ENCODE peak calls at places on chromosomes 13 and 19, in five cellular contexts. One of them, this sample, is unnamed. For H3K4me1, the result is how much of the 10 kb centered on the place peaks cover.

GRCh38 chr19:41225238-41226052 is 6.4 kb downstream of the AXL start:
- DNase-seq in GM23338: peak
- DNase-seq in K562: no peak
- DNase-seq in psoas muscle: peak
- DNase-seq in heart right ventricle: peak
- DNase-seq in this sample: no peak

GRCh38 chr13:73337511-73337910 is 278.7 kb downstream of the KLF5 start:
- DNase-seq in GM23338: no peak
- DNase-seq in K562: no peak
- DNase-seq in psoas muscle: no peak
- DNase-seq in heart right ventricle: no peak
- DNase-seq in this sample: no peak

GRCh38 chr13:97194473-97194872 is 27.7 kb upstream of the MBNL2 start:
- DNase-seq in GM23338: peak
- DNase-seq in K562: no peak
- DNase-seq in psoas muscle: no peak
- DNase-seq in heart right ventricle: no peak
- DNase-seq in this sample: no peak

GRCh38 chr13:24922390-24923304 is 158.7 kb downstream of the RNF17 start:
- DNase-seq in GM23338: peak
- DNase-seq in K562: peak
- DNase-seq in psoas muscle: peak
- DNase-seq in heart right ventricle: peak
- DNase-seq in this sample: peak

GRCh38 chr19:28744014-28744413 is 468.9 kb downstream of the UQCRFS1 start:
- DNase-seq in GM23338: no peak
- DNase-seq in K562: no peak
- DNase-seq in psoas muscle: no peak
- DNase-seq in heart right ventricle: no peak
- DNase-seq in this sample: no peak

GRCh38 chr13:72151241-72151640 is 284.2 kb upstream of the DACH1 start:
- DNase-seq in GM23338: no peak
- DNase-seq in K562: no peak
- DNase-seq in psoas muscle: no peak
- DNase-seq in heart right ventricle: no peak
- DNase-seq in this sample: no peak

GRCh38 chr13:51643114-51643881 is 59.0 kb downstream of the WDFY2 start:
- DNase-seq in GM23338: peak
- DNase-seq in K562: no peak
- DNase-seq in psoas muscle: no peak
- DNase-seq in heart right ventricle: no peak
- DNase-seq in this sample: no peak

GRCh38 chr19:10817291-10818038 is 18.5 kb downstream of the TMED1 start:
- DNase-seq in GM23338: peak
- DNase-seq in K562: no peak
- DNase-seq in psoas muscle: peak
- DNase-seq in heart right ventricle: peak
- DNase-seq in this sample: peak

GRCh38 chr13:40153516-40153915 is 498.1 kb downstream of the COG6 start:
- DNase-seq in GM23338: no peak
- DNase-seq in K562: no peak
- DNase-seq in psoas muscle: no peak
- DNase-seq in heart right ventricle: no peak
- DNase-seq in this sample: no peak

GRCh38 chr13:110559429-110559943 is 2.0 kb downstream of the RAB20 start:
- DNase-seq in GM23338: no peak
- DNase-seq in K562: no peak
- DNase-seq in psoas muscle: no peak
- DNase-seq in heart right ventricle: peak
- DNase-seq in this sample: peak

GRCh38 chr13:74288361-74288911 is 154.2 kb upstream of the KLF12 start:
- DNase-seq in GM23338: peak
- DNase-seq in K562: no peak
- DNase-seq in psoas muscle: peak
- DNase-seq in heart right ventricle: peak
- DNase-seq in this sample: peak

GRCh38 chr13:98445340-98446233 is 131.3 kb downstream of the STK24 start:
- DNase-seq in GM23338: peak
- DNase-seq in K562: peak
- DNase-seq in psoas muscle: peak
- DNase-seq in heart right ventricle: peak
- DNase-seq in this sample: peak

GRCh38 chr13:39881887-39882286 is 226.4 kb downstream of the COG6 start:
- DNase-seq in GM23338: no peak
- DNase-seq in K562: no peak
- DNase-seq in psoas muscle: no peak
- DNase-seq in heart right ventricle: no peak
- DNase-seq in this sample: no peak

DNA sequence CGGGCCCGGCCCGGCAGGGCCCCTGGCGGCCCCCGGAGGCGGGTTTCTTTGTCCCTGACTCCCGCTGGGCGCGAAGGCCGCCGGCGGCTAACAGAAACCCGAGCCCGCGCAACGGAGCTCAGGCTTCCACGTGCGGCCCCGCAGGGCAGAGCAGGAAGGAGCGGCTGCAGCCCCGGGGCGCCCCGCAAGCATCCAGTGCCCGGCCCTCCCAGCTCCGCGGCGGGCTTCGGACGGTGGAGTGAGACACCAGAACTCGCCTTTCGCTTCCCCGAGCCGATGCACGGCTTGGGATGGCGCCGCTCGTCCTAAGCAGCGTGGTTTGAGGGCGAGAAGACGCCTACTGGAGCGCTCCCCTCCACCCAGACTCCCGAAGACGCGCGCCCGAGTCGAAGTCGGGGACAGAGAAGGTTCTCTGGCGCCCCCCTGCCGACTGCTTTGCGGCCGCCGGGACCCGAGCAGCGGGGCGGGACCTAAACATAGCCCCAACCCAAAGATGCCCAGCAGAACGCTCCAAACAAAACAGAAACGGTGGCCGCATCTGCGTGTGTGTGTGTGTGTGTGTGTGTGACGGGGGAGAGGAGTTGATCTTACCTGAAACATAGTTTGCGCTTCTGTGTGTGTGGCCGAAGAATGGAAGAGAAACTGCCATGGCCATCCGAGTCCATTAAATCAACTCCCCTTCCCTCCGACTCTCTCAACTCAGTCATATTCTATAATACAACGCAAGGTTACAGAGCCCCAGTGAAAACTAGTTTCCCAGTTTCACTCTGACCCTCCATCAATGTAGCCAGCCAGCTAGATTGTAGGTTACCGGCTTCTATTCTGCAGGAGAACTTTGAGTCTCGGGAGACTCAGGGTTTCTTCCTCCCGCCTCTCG is 629 bp upstream of the FGF9 start:
- DNase-seq in GM23338: peak
- DNase-seq in K562: peak
- DNase-seq in psoas muscle: peak
- DNase-seq in heart right ventricle: peak
- DNase-seq in this sample: peak
- H3K4me1 ChIP-seq in GM23338: under half
- H3K4me1 ChIP-seq in K562: under half
- H3K4me1 ChIP-seq in psoas muscle: under half
- H3K4me1 ChIP-seq in heart right ventricle: under half
- H3K4me1 ChIP-seq in this sample: half or more

GRCh38 chr19:58387338-58388174 is 487 bp downstream of the RPS5 start:
- DNase-seq in GM23338: no peak
- DNase-seq in K562: no peak
- DNase-seq in psoas muscle: no peak
- DNase-seq in heart right ventricle: no peak
- DNase-seq in this sample: no peak

GRCh38 chr19:58382997-58383603 is 2.3 kb upstream of the ZNF837 start:
- DNase-seq in GM23338: no peak
- DNase-seq in K562: no peak
- DNase-seq in psoas muscle: no peak
- DNase-seq in heart right ventricle: no peak
- DNase-seq in this sample: peak

GRCh38 chr19:58386576-58387337 is at the start of gene RPS5:
- DNase-seq in GM23338: peak
- DNase-seq in K562: peak
- DNase-seq in psoas muscle: peak
- DNase-seq in heart right ventricle: peak
- DNase-seq in this sample: peak

GRCh38 chr19:58386166-58386575 is 898 bp upstream of the RPS5 start:
- DNase-seq in GM23338: no peak
- DNase-seq in K562: no peak
- DNase-seq in psoas muscle: no peak
- DNase-seq in heart right ventricle: no peak
- DNase-seq in this sample: no peak

DNA sequence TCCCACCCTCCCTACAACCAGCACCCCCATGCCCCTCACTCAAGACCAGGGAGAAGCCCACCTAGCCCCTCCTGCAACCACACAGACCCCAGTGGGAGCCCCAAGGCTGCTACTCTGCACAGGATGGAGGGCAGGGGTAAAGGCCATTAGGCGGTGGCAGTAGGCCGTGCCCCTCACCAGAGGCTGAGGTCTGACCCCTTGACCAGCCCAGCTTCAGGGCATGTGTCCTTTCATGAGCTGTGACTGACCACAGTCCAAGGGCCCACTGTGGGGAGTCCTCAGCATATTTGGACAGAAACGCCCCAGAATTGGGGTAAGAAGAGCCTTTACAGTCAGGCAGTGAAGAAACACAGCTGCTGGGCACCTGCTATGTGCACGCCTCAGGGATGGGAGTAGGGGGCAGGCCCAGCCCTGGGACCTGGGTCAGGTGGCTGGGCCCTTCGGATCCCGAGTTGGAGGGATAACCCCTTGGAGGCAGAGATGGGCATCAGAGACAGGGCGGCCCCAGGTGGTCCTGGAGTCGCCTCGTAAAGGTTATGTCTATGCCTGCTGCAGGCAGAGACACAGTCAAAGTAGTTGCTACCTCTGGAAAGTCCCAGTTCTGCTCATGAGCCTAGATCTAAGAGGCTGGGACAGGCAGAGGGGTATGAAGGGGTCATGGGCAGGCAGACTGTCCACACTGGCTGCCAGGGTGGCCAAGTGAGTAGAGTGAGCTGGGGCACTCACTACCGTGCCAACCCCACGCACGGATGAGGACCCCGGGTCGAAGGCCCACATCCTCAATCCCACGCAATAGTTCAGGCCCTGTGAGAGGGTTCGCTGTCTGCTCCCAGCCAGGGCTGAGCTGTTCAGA is 1.5 kb upstream of the RPS5 start:
- DNase-seq in GM23338: no peak
- DNase-seq in K562: no peak
- DNase-seq in psoas muscle: no peak
- DNase-seq in heart right ventricle: no peak
- DNase-seq in this sample: no peak
- H3K4me1 ChIP-seq in GM23338: under half
- H3K4me1 ChIP-seq in K562: under half
- H3K4me1 ChIP-seq in psoas muscle: under half
- H3K4me1 ChIP-seq in heart right ventricle: half or more
- H3K4me1 ChIP-seq in this sample: half or more

DNA sequence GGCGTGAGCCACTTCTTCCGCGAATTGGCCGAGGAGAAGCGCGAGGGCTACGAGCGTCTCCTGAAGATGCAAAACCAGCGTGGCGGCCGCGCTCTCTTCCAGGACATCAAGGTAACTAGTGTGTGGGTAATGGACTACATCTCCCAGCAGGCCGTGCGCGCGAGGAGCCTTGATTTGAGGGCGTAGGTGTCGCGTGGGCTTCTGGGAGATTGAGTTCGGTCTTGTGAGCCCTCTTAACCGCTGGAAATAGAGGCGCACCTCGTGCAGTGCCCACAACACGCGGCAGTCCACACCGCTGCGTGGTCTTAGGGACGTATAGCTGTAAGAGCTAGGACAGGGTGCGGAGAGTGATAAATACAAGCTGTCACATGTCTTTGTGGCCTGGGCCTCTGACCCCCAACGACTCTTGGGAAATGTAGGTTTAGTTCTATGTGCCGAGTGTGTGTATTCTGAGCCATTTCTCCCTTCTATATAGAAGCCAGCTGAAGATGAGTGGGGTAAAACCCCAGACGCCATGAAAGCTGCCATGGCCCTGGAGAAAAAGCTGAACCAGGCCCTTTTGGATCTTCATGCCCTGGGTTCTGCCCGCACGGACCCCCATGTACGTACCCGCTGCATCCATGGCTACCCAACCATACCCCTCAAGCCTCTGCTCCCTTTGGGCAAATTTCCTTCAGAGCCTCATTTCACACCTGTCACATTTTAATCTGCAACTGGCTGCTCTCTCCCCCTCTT is 864 bp downstream of the FTL start:
- DNase-seq in GM23338: peak
- DNase-seq in K562: peak
- DNase-seq in psoas muscle: peak
- DNase-seq in heart right ventricle: peak
- DNase-seq in this sample: peak
- H3K4me1 ChIP-seq in GM23338: under half
- H3K4me1 ChIP-seq in K562: under half
- H3K4me1 ChIP-seq in psoas muscle: under half
- H3K4me1 ChIP-seq in heart right ventricle: half or more
- H3K4me1 ChIP-seq in this sample: half or more

GRCh38 chr19:38709671-38710415 is 34.4 kb downstream of the CAPN12 start:
- DNase-seq in GM23338: no peak
- DNase-seq in K562: no peak
- DNase-seq in psoas muscle: no peak
- DNase-seq in heart right ventricle: no peak
- DNase-seq in this sample: no peak
- H3K4me1 ChIP-seq in GM23338: under half
- H3K4me1 ChIP-seq in K562: under half
- H3K4me1 ChIP-seq in psoas muscle: half or more
- H3K4me1 ChIP-seq in heart right ventricle: half or more
- H3K4me1 ChIP-seq in this sample: half or more

DNA sequence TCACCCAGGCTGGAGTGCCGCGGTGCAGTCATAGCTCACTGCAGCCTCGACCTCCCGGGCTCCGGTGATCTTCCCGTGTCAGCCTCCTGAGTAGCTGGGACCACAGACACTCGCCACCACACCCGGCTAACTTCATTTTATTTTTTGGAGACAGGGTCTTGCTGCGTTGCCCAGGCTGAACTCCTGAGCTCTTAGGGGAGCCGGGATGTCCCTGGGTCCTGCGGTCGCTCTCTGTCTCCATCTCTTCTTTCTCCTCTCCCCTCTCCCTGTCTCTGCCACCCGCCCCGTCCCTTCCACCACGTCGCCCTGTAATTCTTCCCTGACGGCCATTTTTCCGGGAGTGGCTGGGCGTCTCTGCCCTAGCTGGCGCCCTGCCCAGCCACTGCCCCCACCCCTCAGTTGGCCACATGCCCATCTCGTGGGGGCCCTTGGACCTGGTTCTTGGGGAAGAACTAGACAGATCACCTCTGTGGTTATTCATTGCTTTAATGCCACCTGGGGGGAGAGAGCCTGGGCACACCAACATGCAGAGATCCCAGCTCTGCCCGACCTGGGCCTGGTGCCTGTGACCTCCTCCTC is 18.9 kb downstream of the ARID3A start:
- DNase-seq in GM23338: no peak
- DNase-seq in K562: no peak
- DNase-seq in psoas muscle: no peak
- DNase-seq in heart right ventricle: no peak
- DNase-seq in this sample: no peak
- H3K4me1 ChIP-seq in GM23338: under half
- H3K4me1 ChIP-seq in K562: under half
- H3K4me1 ChIP-seq in psoas muscle: under half
- H3K4me1 ChIP-seq in heart right ventricle: under half
- H3K4me1 ChIP-seq in this sample: under half

GRCh38 chr19:19448238-19448544 is 42.7 kb downstream of the GATAD2A start:
- DNase-seq in GM23338: no peak
- DNase-seq in K562: no peak
- DNase-seq in psoas muscle: no peak
- DNase-seq in heart right ventricle: no peak
- DNase-seq in this sample: no peak
- H3K4me1 ChIP-seq in GM23338: under half
- H3K4me1 ChIP-seq in K562: under half
- H3K4me1 ChIP-seq in psoas muscle: under half
- H3K4me1 ChIP-seq in heart right ventricle: half or more
- H3K4me1 ChIP-seq in this sample: under half

GRCh38 chr19:5974721-5975387 is 3.1 kb downstream of the RANBP3 start:
- DNase-seq in GM23338: no peak
- DNase-seq in K562: no peak
- DNase-seq in psoas muscle: no peak
- DNase-seq in heart right ventricle: no peak
- DNase-seq in this sample: no peak
- H3K4me1 ChIP-seq in GM23338: under half
- H3K4me1 ChIP-seq in K562: under half
- H3K4me1 ChIP-seq in psoas muscle: under half
- H3K4me1 ChIP-seq in heart right ventricle: half or more
- H3K4me1 ChIP-seq in this sample: half or more